ENCODE peak calls at places on chromosomes 6 and 20, in four cellular contexts. A, F, H and E are unnamed samples.

GRCh38 chr6:112833546-112834215 is 486.6 kb downstream of the RFPL4B start:
- DNase-seq in A (no peak), F (no peak), H (no peak), E (no peak)

GRCh38 chr6:142945446-142946180 is 637 bp upstream of the HIVEP2 start:
- DNase-seq in A (peak; percentile 28), F (peak; percentile 18), H (peak; percentile 27), E (peak; percentile 51)

GRCh38 chr20:17648782-17649730 is 33.0 kb downstream of the RRBP1 start:
- DNase-seq in A (no peak), F (peak; percentile 71), H (peak; percentile 62), E (peak; percentile 88)

GRCh38 chr6:24930386-24930785 is 5.4 kb downstream of the RIPOR2 start:
- DNase-seq in A (no peak), F (no peak), H (no peak), E (no peak)

GRCh38 chr6:99121748-99122147 is 174.0 kb upstream of the FBXL4 start:
- DNase-seq in A (no peak), F (no peak), H (no peak), E (no peak)

GRCh38 chr6:81859884-81860283 is 107.4 kb upstream of the TENT5A start:
- DNase-seq in A (no peak), F (no peak), H (no peak), E (no peak)

GRCh38 chr20:3275966-3276365 is 37.0 kb upstream of the SLC4A11 start:
- DNase-seq in A (no peak), F (no peak), H (no peak), E (no peak)

GRCh38 chr20:36528176-36528874 is 13.0 kb upstream of the MYL9 start:
- DNase-seq in A (no peak), F (no peak), H (no peak), E (no peak)

GRCh38 chr6:128492386-128492785 is 28.0 kb downstream of the PTPRK start:
- DNase-seq in A (no peak), F (peak; percentile 45), H (no peak), E (no peak)

GRCh38 chr20:51565741-51566140 is 23.2 kb upstream of the NFATC2 start:
- DNase-seq in A (no peak), F (no peak), H (no peak), E (no peak)

GRCh38 chr6:18990313-18990978 is 603.3 kb downstream of the RNF144B start:
- DNase-seq in A (no peak), F (peak; percentile 86), H (peak; percentile 31), E (peak; percentile 87)